ENCODE peak calls at places on chromosomes 1 and 21, in eight cellular contexts. One of them, this sample, is unnamed.
A peak's percentile ranks its signal among the peaks of the same experiment; 100 is the strongest.

GRCh38 chr1:1356166-1356795 is 2.1 kb downstream of the MXRA8 start:
- DNase-seq in naive thymus-derived CD4-positive, alpha-beta T cell: no peak
- DNase-seq in tibial artery: no peak
- DNase-seq in CD8-positive, alpha-beta T cell: no peak
- DNase-seq in BE2C: no peak
- DNase-seq in IMR-90: no peak
- DNase-seq in left ventricle myocardium inferior: no peak
- DNase-seq in upper lobe of right lung: no peak
- DNase-seq in this sample: no peak

GRCh38 chr1:89273324-89273778 is 691 bp upstream of the GBP5 start:
- DNase-seq in naive thymus-derived CD4-positive, alpha-beta T cell: no peak
- DNase-seq in CD8-positive, alpha-beta T cell: no peak
- DNase-seq in tibial artery: no peak
- DNase-seq in IMR-90: no peak
- DNase-seq in left ventricle myocardium inferior: no peak
- DNase-seq in upper lobe of right lung: no peak
- DNase-seq in BE2C: no peak
- DNase-seq in this sample: no peak

GRCh38 chr1:25008192-25008485 is 78.1 kb upstream of the RUNX3 start:
- DNase-seq in IMR-90: no peak
- DNase-seq in left ventricle myocardium inferior: no peak
- DNase-seq in tibial artery: no peak
- DNase-seq in CD8-positive, alpha-beta T cell: no peak
- DNase-seq in naive thymus-derived CD4-positive, alpha-beta T cell: no peak
- DNase-seq in upper lobe of right lung: no peak
- DNase-seq in BE2C: no peak
- DNase-seq in this sample: no peak

GRCh38 chr1:24321150-24321549 is 2.0 kb downstream of the GRHL3 start:
- DNase-seq in left ventricle myocardium inferior: no peak
- DNase-seq in IMR-90: no peak
- DNase-seq in CD8-positive, alpha-beta T cell: no peak
- DNase-seq in upper lobe of right lung: no peak
- DNase-seq in BE2C: no peak
- DNase-seq in naive thymus-derived CD4-positive, alpha-beta T cell: no peak
- DNase-seq in tibial artery: no peak
- DNase-seq in this sample: no peak

GRCh38 chr1:182495002-182495401 is 45.1 kb downstream of the RGSL1 start:
- DNase-seq in CD8-positive, alpha-beta T cell: no peak
- DNase-seq in naive thymus-derived CD4-positive, alpha-beta T cell: no peak
- DNase-seq in tibial artery: no peak
- DNase-seq in upper lobe of right lung: no peak
- DNase-seq in IMR-90: no peak
- DNase-seq in BE2C: no peak
- DNase-seq in left ventricle myocardium inferior: peak; percentile 16
- DNase-seq in this sample: no peak

GRCh38 chr1:220881918-220882891 is 3.0 kb downstream of the HLX start:
- DNase-seq in tibial artery: no peak
- DNase-seq in left ventricle myocardium inferior: no peak
- DNase-seq in naive thymus-derived CD4-positive, alpha-beta T cell: no peak
- DNase-seq in BE2C: no peak
- DNase-seq in CD8-positive, alpha-beta T cell: no peak
- DNase-seq in IMR-90: peak; percentile 59
- DNase-seq in upper lobe of right lung: no peak
- DNase-seq in this sample: no peak

GRCh38 chr1:88063605-88064004 is 620.5 kb upstream of the PKN2 start:
- DNase-seq in BE2C: no peak
- DNase-seq in upper lobe of right lung: no peak
- DNase-seq in tibial artery: no peak
- DNase-seq in left ventricle myocardium inferior: no peak
- DNase-seq in CD8-positive, alpha-beta T cell: no peak
- DNase-seq in naive thymus-derived CD4-positive, alpha-beta T cell: no peak
- DNase-seq in IMR-90: peak; percentile 14
- DNase-seq in this sample: no peak

GRCh38 chr1:230067871-230068814 is 1.1 kb downstream of the GALNT2 start:
- DNase-seq in upper lobe of right lung: peak; percentile 75
- DNase-seq in naive thymus-derived CD4-positive, alpha-beta T cell: peak; percentile 27
- DNase-seq in CD8-positive, alpha-beta T cell: peak; percentile 2
- DNase-seq in BE2C: peak; percentile 46
- DNase-seq in left ventricle myocardium inferior: peak; percentile 41
- DNase-seq in tibial artery: peak; percentile 38
- DNase-seq in IMR-90: no peak
- DNase-seq in this sample: no peak

GRCh38 chr1:27332536-27333281 is 9.1 kb upstream of the SYTL1 start:
- DNase-seq in CD8-positive, alpha-beta T cell: peak; percentile 49
- DNase-seq in upper lobe of right lung: no peak
- DNase-seq in BE2C: peak; percentile 45
- DNase-seq in naive thymus-derived CD4-positive, alpha-beta T cell: peak; percentile 59
- DNase-seq in IMR-90: peak; percentile 16
- DNase-seq in left ventricle myocardium inferior: peak; percentile 53
- DNase-seq in tibial artery: no peak
- DNase-seq in this sample: no peak

DNA sequence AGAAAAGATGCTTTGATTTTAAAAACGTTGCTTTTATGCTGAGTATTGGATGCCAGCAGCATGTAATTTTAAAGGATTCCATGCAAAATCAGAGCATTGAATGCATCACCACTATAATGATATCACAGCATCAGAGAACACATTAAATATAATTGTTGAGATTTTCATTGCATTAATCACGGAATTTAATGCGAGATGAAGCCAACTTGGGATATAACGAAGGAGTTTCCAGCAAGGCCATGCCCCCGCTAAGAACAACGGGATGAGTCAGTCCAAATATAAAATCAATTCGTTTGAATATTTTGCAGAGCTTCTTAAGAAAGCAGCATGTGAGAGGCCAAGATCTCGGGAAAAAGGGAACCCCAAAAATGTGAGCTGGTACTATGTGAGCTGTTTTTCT is 423.4 kb upstream of the CHRM3 start:
- DNase-seq in naive thymus-derived CD4-positive, alpha-beta T cell: no peak
- DNase-seq in left ventricle myocardium inferior: no peak
- DNase-seq in IMR-90: no peak
- DNase-seq in upper lobe of right lung: no peak
- DNase-seq in BE2C: no peak
- DNase-seq in tibial artery: no peak
- DNase-seq in CD8-positive, alpha-beta T cell: no peak
- DNase-seq in this sample: no peak
- H3K36me3 ChIP-seq in naive thymus-derived CD4-positive, alpha-beta T cell: no peaks in the 10 kb centered on the region
- H3K36me3 ChIP-seq in left ventricle myocardium inferior: no peaks in the 10 kb centered on the region
- H3K36me3 ChIP-seq in IMR-90: no peaks in the 10 kb centered on the region
- H3K36me3 ChIP-seq in upper lobe of right lung: no peaks in the 10 kb centered on the region
- H3K36me3 ChIP-seq in BE2C: no peaks in the 10 kb centered on the region
- H3K36me3 ChIP-seq in tibial artery: no peaks in the 10 kb centered on the region
- H3K36me3 ChIP-seq in CD8-positive, alpha-beta T cell: no peaks in the 10 kb centered on the region
- H3K36me3 ChIP-seq in this sample: no peaks in the 10 kb centered on the region

DNA sequence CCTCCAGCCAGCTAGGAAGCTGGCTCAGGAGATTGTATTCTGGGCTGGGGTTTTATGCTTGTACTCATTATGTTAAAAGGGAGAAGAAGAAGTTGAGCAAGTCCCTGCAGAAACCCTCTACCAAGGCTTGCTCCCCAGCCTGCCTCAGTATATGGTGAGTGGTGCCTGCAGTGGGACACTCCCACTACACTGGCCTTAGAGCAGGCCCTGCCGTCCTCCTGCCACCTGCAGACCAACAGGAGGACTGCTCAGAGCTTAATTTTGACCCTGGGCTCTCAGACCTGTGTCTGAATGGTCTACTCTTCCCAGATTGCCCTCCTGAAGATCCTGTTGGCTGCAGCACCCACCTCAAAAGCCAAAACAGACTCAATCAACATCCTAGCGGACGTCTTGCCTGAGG is 13.0 kb downstream of the STRIP1 start:
- DNase-seq in left ventricle myocardium inferior: no peak
- DNase-seq in IMR-90: no peak
- DNase-seq in upper lobe of right lung: no peak
- DNase-seq in CD8-positive, alpha-beta T cell: no peak
- DNase-seq in naive thymus-derived CD4-positive, alpha-beta T cell: no peak
- DNase-seq in tibial artery: no peak
- DNase-seq in BE2C: no peak
- DNase-seq in this sample: no peak
- H3K36me3 ChIP-seq in left ventricle myocardium inferior: peaks cover 100% of the 10 kb centered on the region
- H3K36me3 ChIP-seq in IMR-90: peaks cover 77% of the 10 kb centered on the region
- H3K36me3 ChIP-seq in upper lobe of right lung: peaks cover 100% of the 10 kb centered on the region
- H3K36me3 ChIP-seq in CD8-positive, alpha-beta T cell: peaks cover 48% of the 10 kb centered on the region
- H3K36me3 ChIP-seq in naive thymus-derived CD4-positive, alpha-beta T cell: peaks cover 30% of the 10 kb centered on the region
- H3K36me3 ChIP-seq in tibial artery: peaks cover 100% of the 10 kb centered on the region
- H3K36me3 ChIP-seq in BE2C: peaks cover 80% of the 10 kb centered on the region
- H3K36me3 ChIP-seq in this sample: peaks cover 63% of the 10 kb centered on the region

GRCh38 chr1:206735553-206736031 is 35.0 kb upstream of the IL19 start:
- DNase-seq in naive thymus-derived CD4-positive, alpha-beta T cell: no peak
- DNase-seq in CD8-positive, alpha-beta T cell: no peak
- DNase-seq in IMR-90: peak; percentile 50
- DNase-seq in tibial artery: no peak
- DNase-seq in BE2C: no peak
- DNase-seq in left ventricle myocardium inferior: no peak
- DNase-seq in upper lobe of right lung: no peak
- DNase-seq in this sample: no peak
- H3K36me3 ChIP-seq in naive thymus-derived CD4-positive, alpha-beta T cell: no peaks in the 10 kb centered on the region
- H3K36me3 ChIP-seq in CD8-positive, alpha-beta T cell: peaks cover 4% of the 10 kb centered on the region
- H3K36me3 ChIP-seq in IMR-90: peaks cover 43% of the 10 kb centered on the region
- H3K36me3 ChIP-seq in tibial artery: peaks cover 63% of the 10 kb centered on the region
- H3K36me3 ChIP-seq in BE2C: no peaks in the 10 kb centered on the region
- H3K36me3 ChIP-seq in left ventricle myocardium inferior: peaks cover 52% of the 10 kb centered on the region
- H3K36me3 ChIP-seq in upper lobe of right lung: peaks cover 38% of the 10 kb centered on the region
- H3K36me3 ChIP-seq in this sample: peaks cover 21% of the 10 kb centered on the region

GRCh38 chr21:45995686-45996179 is 14.2 kb downstream of the COL6A1 start:
- DNase-seq in IMR-90: no peak
- DNase-seq in naive thymus-derived CD4-positive, alpha-beta T cell: no peak
- DNase-seq in tibial artery: no peak
- DNase-seq in upper lobe of right lung: peak; percentile 39
- DNase-seq in left ventricle myocardium inferior: peak; percentile 10
- DNase-seq in CD8-positive, alpha-beta T cell: no peak
- DNase-seq in BE2C: peak; percentile 23
- DNase-seq in this sample: no peak
- H3K36me3 ChIP-seq in IMR-90: peaks cover 96% of the 10 kb centered on the region
- H3K36me3 ChIP-seq in naive thymus-derived CD4-positive, alpha-beta T cell: no peaks in the 10 kb centered on the region
- H3K36me3 ChIP-seq in tibial artery: peaks cover 97% of the 10 kb centered on the region
- H3K36me3 ChIP-seq in upper lobe of right lung: peaks cover 22% of the 10 kb centered on the region
- H3K36me3 ChIP-seq in left ventricle myocardium inferior: peaks cover 90% of the 10 kb centered on the region
- H3K36me3 ChIP-seq in CD8-positive, alpha-beta T cell: no peaks in the 10 kb centered on the region
- H3K36me3 ChIP-seq in BE2C: no peaks in the 10 kb centered on the region
- H3K36me3 ChIP-seq in this sample: no peaks in the 10 kb centered on the region

This sample was measured in keratinocyte.